ENCODE peak calls at places on chromosomes 3 and 15, in nine cellular contexts. I is activated T-cell treated with anti-CD3 and anti-CD28 coated beads, Interleukin-2, amount 50 U/mL, for 4 hours; K is IMR-90; J is foreskin keratinocyte; O is thoracic aorta; A is pancreas; Y is activated naive CD8-positive, alpha-beta T cell treated with anti-CD3 and anti-CD28 coated beads, Interleukin-2, amount 10 ng/mL, durations not matched to agents 7 days and 5 days; M is aorta; E is naive thymus-derived CD8-positive, alpha-beta T cell. Z is an unnamed sample.

GRCh38 chr15:96312641-96313335 is 17.7 kb upstream of the NR2F2 start:
- ATAC-seq in J (peak), M (no peak), I (no peak), E (no peak), Y (no peak), A (no peak), O (no peak), K (no peak), Z (no peak)

GRCh38 chr15:20340331-20340811 is 201.2 kb downstream of the GOLGA6L6 start:
- ATAC-seq in I (no peak), O (no peak), J (peak), K (no peak), E (no peak), A (peak), M (peak), Y (peak), Z (peak)

GRCh38 chr15:42106278-42106677 is 11.9 kb upstream of the PLA2G4D start:
- ATAC-seq in J (no peak), O (no peak), K (no peak), Y (no peak), A (no peak), E (no peak), M (no peak), I (no peak), Z (no peak)

GRCh38 chr3:28924744-28925360 is 356.0 kb upstream of the RBMS3 start:
- ATAC-seq in I (peak), J (peak), Y (no peak), M (no peak), A (no peak), K (no peak), E (no peak), O (no peak), Z (peak)

GRCh38 chr3:53199834-53200233 is 38.8 kb downstream of the PRKCD start:
- ATAC-seq in I (no peak), Y (no peak), A (no peak), J (no peak), K (no peak), E (no peak), M (no peak), O (no peak), Z (peak)

GRCh38 chr3:132530624-132531023 is 66.4 kb upstream of the ACKR4 start:
- ATAC-seq in K (no peak), I (no peak), J (no peak), Y (no peak), E (no peak), O (no peak), A (no peak), M (no peak), Z (no peak)

GRCh38 chr15:68340711-68341671 is 63.4 kb downstream of the FEM1B start:
- ATAC-seq in O (peak), E (no peak), Y (no peak), K (no peak), I (no peak), J (no peak), M (peak), A (no peak), Z (peak)

GRCh38 chr3:52714335-52715302 is 8.7 kb downstream of the SPCS1 start:
- ATAC-seq in M (peak), O (no peak), K (peak), Y (no peak), I (no peak), E (no peak), A (peak), J (peak), Z (peak)

GRCh38 chr3:129344540-129345220 is 66.0 kb downstream of the HMCES start:
- ATAC-seq in O (no peak), J (peak), Y (no peak), E (no peak), A (no peak), K (peak), I (no peak), M (no peak), Z (no peak)

GRCh38 chr3:33807190-33807589 is 8.8 kb downstream of the PDCD6IP start:
- ATAC-seq in I (no peak), J (no peak), E (no peak), O (no peak), A (peak), K (peak), Y (no peak), M (peak), Z (no peak)

GRCh38 chr3:98651766-98652077 is 58.3 kb upstream of the CPOX start:
- ATAC-seq in E (no peak), K (no peak), I (no peak), M (no peak), O (no peak), J (no peak), Y (no peak), A (no peak), Z (no peak)

GRCh38 chr3:66762888-66763287 is 235.2 kb upstream of the KBTBD8 start:
- ATAC-seq in E (no peak), K (peak), A (no peak), Y (no peak), I (no peak), J (no peak), M (no peak), O (no peak), Z (no peak)

GRCh38 chr3:36457667-36458066 is 77.4 kb downstream of the STAC start:
- ATAC-seq in I (no peak), A (no peak), O (peak), E (no peak), J (no peak), M (peak), Y (no peak), K (no peak), Z (no peak)

GRCh38 chr3:63951901-63952594 is 39.9 kb upstream of the SCAANT1 start:
- ATAC-seq in Y (no peak), I (peak), J (no peak), O (no peak), A (no peak), M (no peak), E (no peak), K (peak), Z (peak)

GRCh38 chr15:91258436-91258779 is 158.4 kb downstream of the SV2B start:
- ATAC-seq in Y (peak), I (no peak), O (no peak), A (no peak), M (no peak), E (no peak), J (peak), K (no peak), Z (peak)

GRCh38 chr15:85006201-85006600 is 24.5 kb downstream of the PDE8A start:
- ATAC-seq in J (no peak), M (no peak), O (no peak), I (no peak), Y (no peak), E (no peak), K (no peak), A (no peak), Z (no peak)

GRCh38 chr15:92467245-92467644 is 73.6 kb downstream of the ST8SIA2 start:
- ATAC-seq in Y (no peak), I (no peak), J (no peak), A (no peak), K (no peak), M (no peak), E (no peak), O (no peak), Z (no peak)

GRCh38 chr3:30672959-30673358 is 66.6 kb downstream of the TGFBR2 start:
- ATAC-seq in J (no peak), Y (no peak), E (no peak), I (no peak), A (no peak), K (peak), O (no peak), M (peak), Z (no peak)

GRCh38 chr15:32823750-32824149 is 105.9 kb downstream of the GREM1 start:
- ATAC-seq in A (no peak), J (no peak), I (no peak), E (no peak), M (no peak), K (no peak), Y (no peak), O (no peak), Z (no peak)

GRCh38 chr15:33047077-33047476 is 147.4 kb downstream of the FMN1 start:
- ATAC-seq in Y (no peak), O (no peak), J (no peak), K (no peak), M (no peak), E (peak), A (no peak), I (no peak), Z (no peak)

GRCh38 chr3:8660271-8660731 is 15.7 kb upstream of the SSUH2 start:
- ATAC-seq in J (no peak), I (no peak), M (no peak), E (no peak), Y (no peak), K (peak), O (no peak), A (no peak), Z (peak)

GRCh38 chr3:167851749-167852148 is 116.2 kb downstream of the SERPINI1 start:
- ATAC-seq in E (no peak), O (no peak), M (no peak), I (no peak), K (no peak), J (no peak), Y (no peak), A (no peak), Z (no peak)

GRCh38 chr3:78847603-78848002 is 920.2 kb downstream of the ROBO1 start:
- ATAC-seq in J (peak), M (no peak), K (no peak), A (no peak), Y (no peak), O (no peak), I (no peak), E (no peak), Z (no peak)

GRCh38 chr3:45178131-45179023 is 32.2 kb upstream of the CDCP1 start:
- ATAC-seq in I (no peak), K (peak), E (no peak), M (no peak), O (no peak), J (peak), Y (no peak), A (peak), Z (peak)

GRCh38 chr3:18968120-18968519 is 180.2 kb upstream of the KCNH8 start:
- ATAC-seq in A (no peak), Y (no peak), O (no peak), K (no peak), I (no peak), E (no peak), M (no peak), J (no peak), Z (no peak)

GRCh38 chr3:45145681-45146614 is at the start of gene CDCP1:
- ATAC-seq in Y (peak), J (peak), I (peak), A (peak), E (peak), O (no peak), K (peak), M (peak), Z (peak)

Z was measured in SK-N-SH treated with all-trans-retinoic acid at 6 μM for 48 hours.